ENCODE peak calls at places on chromosomes 7 and 10, in nine cellular contexts. S is body of pancreas, A is hepatocyte, E is heart right ventricle, N is HCT116, Z is HFF-Myc, Y is colonic mucosa, F is upper lobe of right lung, I is cardiac fibroblast. O is an unnamed sample.

GRCh38 chr7:106484562-106484961 is 176.4 kb downstream of the CCDC71L start:
- DNase-seq in N (no peak), F (no peak), A (peak), Z (peak), I (peak), S (peak), E (no peak), Y (no peak), O (peak)

GRCh38 chr10:79149662-79150443 is 81.1 kb downstream of the ZMIZ1 start:
- DNase-seq in F (peak), S (peak), Z (peak), E (peak), A (peak), Y (peak), I (peak), N (peak), O (peak)

GRCh38 chr7:80324032-80324431 is 187.8 kb downstream of the GNAT3 start:
- DNase-seq in I (peak), E (no peak), A (no peak), N (no peak), Y (no peak), Z (peak), S (no peak), F (no peak), O (peak)

GRCh38 chr10:8640878-8641277 is 586.4 kb downstream of the GATA3 start:
- DNase-seq in N (no peak), Z (no peak), E (no peak), F (no peak), S (no peak), A (no peak), I (no peak), Y (no peak), O (no peak)

GRCh38 chr10:122280156-122280555 is 9.1 kb downstream of the BTBD16 start:
- DNase-seq in I (no peak), N (no peak), S (no peak), F (no peak), A (no peak), E (no peak), Z (no peak), Y (no peak), O (no peak)

GRCh38 chr10:79063661-79064490 is 4.9 kb upstream of the ZMIZ1 start:
- DNase-seq in A (no peak), E (peak), F (peak), S (peak), I (no peak), Z (no peak), N (no peak), Y (peak), O (no peak)

GRCh38 chr10:191703-192518 is 56.7 kb downstream of the ZMYND11 start:
- DNase-seq in A (no peak), Z (no peak), F (no peak), I (peak), Y (no peak), N (no peak), S (peak), E (no peak), O (peak)

GRCh38 chr10:99996934-99997648 is 12.7 kb downstream of the DNMBP start:
- DNase-seq in A (no peak), N (no peak), F (no peak), Z (no peak), S (no peak), E (no peak), I (peak), Y (no peak), O (no peak)

GRCh38 chr7:49001610-49002033 is 77.3 kb downstream of the CDC14C start:
- DNase-seq in I (peak), F (no peak), Y (peak), E (no peak), A (peak), N (no peak), Z (no peak), S (peak), O (peak)

GRCh38 chr7:132742152-132742551 is 165.9 kb upstream of the PLXNA4 start:
- DNase-seq in E (peak), S (peak), A (no peak), I (peak), Z (peak), F (peak), Y (no peak), N (no peak), O (peak)

GRCh38 chr7:83301416-83301815 is 138.7 kb upstream of the PCLO start:
- DNase-seq in N (no peak), A (no peak), F (no peak), E (no peak), S (no peak), I (peak), Y (no peak), Z (no peak), O (peak)

GRCh38 chr10:64515975-64516699 is 994.9 kb downstream of the REEP3 start:
- DNase-seq in Y (no peak), F (no peak), Z (no peak), A (peak), S (no peak), I (no peak), E (no peak), N (no peak), O (no peak)

GRCh38 chr10:88991161-88991899 is 732 bp downstream of the FAS start:
- DNase-seq in F (peak), A (peak), I (peak), Z (no peak), Y (peak), E (peak), N (peak), S (peak), O (peak)

GRCh38 chr10:124026337-124026939 is 67.0 kb downstream of the CHST15 start:
- DNase-seq in N (no peak), Y (no peak), E (no peak), Z (no peak), F (no peak), A (no peak), I (no peak), S (no peak), O (no peak)

GRCh38 chr7:52838981-52839411 is 196.4 kb upstream of the POM121L12 start:
- DNase-seq in E (no peak), I (no peak), Z (no peak), Y (no peak), N (no peak), S (no peak), A (peak), F (no peak), O (no peak)

GRCh38 chr7:44893710-44894135 is 8.4 kb upstream of the PURB start:
- DNase-seq in E (no peak), N (no peak), Z (no peak), I (no peak), F (no peak), A (no peak), S (peak), Y (no peak), O (no peak)

GRCh38 chr7:117698018-117698417 is 175.2 kb downstream of the CTTNBP2 start:
- DNase-seq in Z (no peak), I (no peak), E (no peak), S (no peak), F (no peak), A (no peak), Y (no peak), N (no peak), O (no peak)

GRCh38 chr7:95636140-95636539 is 39.8 kb upstream of the PDK4 start:
- DNase-seq in Y (no peak), A (no peak), E (no peak), S (no peak), Z (no peak), F (no peak), I (no peak), N (peak), O (peak)

GRCh38 chr10:47365561-47365960 is 17.4 kb downstream of the RBP3 start:
- DNase-seq in Z (no peak), E (no peak), Y (no peak), F (no peak), N (no peak), S (no peak), I (no peak), A (no peak), O (no peak)

GRCh38 chr7:112254709-112255387 is 48.4 kb downstream of the ZNF277 start:
- DNase-seq in Y (no peak), F (no peak), I (no peak), A (no peak), N (no peak), S (no peak), E (no peak), Z (no peak), O (no peak)

GRCh38 chr7:57328457-57328856 is 121.5 kb upstream of the ZNF716 start:
- DNase-seq in N (no peak), F (peak), A (no peak), Y (no peak), I (no peak), E (peak), S (no peak), Z (no peak), O (no peak)

GRCh38 chr7:87739306-87739705 is 111.1 kb downstream of the RUNDC3B start:
- DNase-seq in I (no peak), F (no peak), E (no peak), Z (no peak), A (no peak), N (no peak), S (no peak), Y (no peak), O (no peak)

GRCh38 chr7:5595545-5596045 is 172.0 kb upstream of the TNRC18 start:
- DNase-seq in E (no peak), Y (no peak), A (peak), F (no peak), N (no peak), I (no peak), S (no peak), Z (no peak), O (peak)

GRCh38 chr7:30087371-30087770 is 47.4 kb upstream of the MTURN start:
- DNase-seq in F (no peak), E (no peak), Y (no peak), A (no peak), N (no peak), S (no peak), Z (no peak), I (no peak), O (no peak)

GRCh38 chr10:77297370-77297692 is 340.3 kb downstream of the KCNMA1 start:
- DNase-seq in N (no peak), I (peak), E (no peak), A (peak), F (no peak), Z (no peak), S (no peak), Y (no peak), O (peak)

GRCh38 chr10:90352288-90352687 is 505.6 kb downstream of the HTR7 start:
- DNase-seq in E (no peak), Z (peak), S (no peak), N (no peak), Y (no peak), F (no peak), A (peak), I (no peak), O (peak)

GRCh38 chr10:112700401-112700800 is 249.6 kb upstream of the TCF7L2 start:
- DNase-seq in F (no peak), N (no peak), A (no peak), I (no peak), E (no peak), S (no peak), Y (no peak), Z (no peak), O (no peak)

GRCh38 chr7:39754326-39755120 is 131.2 kb downstream of the RALA start:
- DNase-seq in N (no peak), E (no peak), Z (no peak), F (peak), I (peak), S (no peak), A (peak), Y (no peak), O (peak)

GRCh38 chr10:123717336-123717735 is 51.2 kb downstream of the GPR26 start:
- DNase-seq in I (no peak), F (no peak), A (no peak), Z (no peak), Y (no peak), S (no peak), N (no peak), E (no peak), O (no peak)

GRCh38 chr7:54989826-54990225 is 29.0 kb upstream of the EGFR start:
- DNase-seq in F (no peak), S (no peak), Y (no peak), I (no peak), A (no peak), N (no peak), E (no peak), Z (no peak), O (no peak)

GRCh38 chr10:113563306-113564088 is 10.6 kb downstream of the HABP2 start:
- DNase-seq in N (peak), Z (peak), Y (peak), F (peak), I (peak), S (peak), A (peak), E (peak), O (peak)

GRCh38 chr10:63664341-63664885 is 143.2 kb downstream of the REEP3 start:
- DNase-seq in N (no peak), A (no peak), F (no peak), I (no peak), E (no peak), Z (no peak), S (no peak), Y (no peak), O (no peak)

GRCh38 chr10:14468022-14468421 is 137.3 kb upstream of the FRMD4A start:
- DNase-seq in N (no peak), Y (no peak), S (no peak), Z (no peak), I (no peak), A (no peak), E (no peak), F (no peak), O (no peak)

DNA sequence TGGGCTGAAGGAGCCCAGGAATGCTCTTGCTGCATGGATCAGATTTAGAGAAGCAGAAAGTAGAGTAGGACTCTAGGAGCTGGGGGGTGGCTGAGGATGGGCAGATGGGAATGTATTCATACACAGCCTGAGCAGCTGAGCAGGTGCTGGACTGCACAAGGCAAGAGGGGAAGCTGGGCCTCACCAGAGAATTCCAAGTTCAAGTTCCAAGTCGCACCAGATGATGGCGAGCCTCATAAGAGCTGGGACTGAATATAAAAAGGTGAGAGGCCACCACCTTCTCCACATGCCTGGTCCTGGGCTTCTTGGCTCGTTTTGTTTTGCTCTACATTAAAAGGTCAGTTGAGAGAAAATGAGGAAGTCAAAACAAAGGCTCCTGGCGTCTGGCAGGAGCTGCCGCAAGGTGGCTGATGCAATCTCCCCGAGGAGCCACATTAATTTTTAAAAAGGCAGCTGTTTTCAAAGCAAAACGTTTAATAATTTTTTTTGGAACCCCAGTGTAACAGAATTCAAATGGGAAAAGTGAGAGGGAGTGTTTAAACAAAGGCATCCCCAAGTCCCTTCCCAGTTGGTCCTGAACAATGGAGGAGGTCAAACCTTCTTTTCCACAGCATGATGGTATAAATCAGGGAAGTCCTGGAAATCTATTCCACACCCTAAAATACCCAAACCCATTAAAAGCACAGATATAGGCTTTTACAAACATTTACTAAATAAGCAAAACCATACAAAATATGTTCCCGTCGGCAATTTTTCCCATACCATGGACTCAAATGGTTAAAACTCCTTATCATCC is 9.5 kb downstream of the CYREN start:
- DNase-seq in S (no peak), E (no peak), N (no peak), Y (no peak), I (no peak), A (no peak), F (no peak), Z (no peak), O (no peak)
- TF ChIP-seq CTCF in S (no peak), E (no peak), N (no peak), Y (no peak), I (peak), A (no peak), F (no peak), Z (no peak), O (no peak)

GRCh38 chr7:149355390-149356048 is 93.5 kb downstream of the ZNF783 start:
- DNase-seq in E (no peak), I (no peak), A (no peak), Z (no peak), F (no peak), N (peak), Y (no peak), S (no peak), O (peak)
- H3K4me3 ChIP-seq in E (no peak), I (no peak), A (no peak), Z (no peak), F (no peak), N (no peak), Y (no peak), S (no peak), O (no peak)

DNA sequence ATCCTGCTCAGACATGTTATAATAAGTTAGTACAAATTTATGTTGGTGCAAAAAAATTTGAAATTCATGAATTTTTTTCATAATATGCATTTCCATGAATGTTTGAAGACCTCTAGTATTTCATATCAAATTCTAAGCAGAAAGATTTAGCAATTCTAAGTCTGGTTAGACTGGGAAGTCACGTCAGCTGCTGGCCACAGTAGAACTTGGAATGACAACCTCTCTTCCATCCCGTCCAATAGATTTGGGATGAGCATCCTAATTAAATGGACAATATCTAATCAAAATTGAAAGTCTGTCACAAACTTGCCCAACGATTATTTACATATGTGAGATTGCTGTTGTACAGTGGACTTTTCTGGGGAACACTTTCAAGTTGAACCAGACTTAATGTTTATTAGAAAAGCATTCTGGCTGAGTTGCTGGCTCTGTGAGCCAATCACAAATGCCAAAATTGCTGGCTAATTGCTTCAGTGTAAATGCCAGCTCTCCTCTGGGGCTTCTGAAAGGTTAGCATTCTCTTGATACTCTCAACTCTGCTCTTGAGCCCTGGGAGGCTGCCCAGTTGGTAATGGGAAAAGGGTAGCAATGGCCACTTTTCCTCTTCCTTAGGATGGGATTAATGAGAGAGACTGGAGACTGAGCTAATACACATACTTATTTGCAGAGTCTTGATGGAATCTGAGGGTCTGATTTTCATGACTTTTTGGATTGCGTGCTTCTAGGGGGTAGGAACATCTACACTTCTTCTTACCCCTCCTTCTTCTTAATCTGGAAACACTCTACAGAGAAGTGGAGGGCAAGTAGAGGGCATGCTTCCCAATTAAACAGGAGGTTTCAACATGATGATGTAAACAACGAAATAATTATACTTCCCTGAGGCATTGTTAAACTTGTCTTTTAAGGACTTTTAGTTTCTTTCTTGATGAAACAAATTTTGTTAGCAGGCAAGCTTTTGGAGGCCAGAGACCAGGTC is 253.5 kb downstream of the BAMBI start:
- DNase-seq in F (no peak), S (no peak), A (no peak), N (no peak), Y (no peak), I (no peak), Z (no peak), E (no peak), O (no peak)
- TF ChIP-seq CTCF in F (no peak), S (no peak), A (no peak), N (no peak), Y (no peak), I (no peak), Z (no peak), E (no peak), O (no peak)

GRCh38 chr7:151754688-151755130 is 122.2 kb downstream of the PRKAG2 start:
- DNase-seq in Y (no peak), I (no peak), N (no peak), A (no peak), E (no peak), Z (no peak), S (no peak), F (no peak), O (no peak)

GRCh38 chr7:151754142-151754590 is 122.7 kb downstream of the PRKAG2 start:
- DNase-seq in A (peak), S (peak), Y (peak), F (peak), N (peak), Z (peak), E (peak), I (peak), O (peak)

GRCh38 chr7:151756866-151757265 is 120.0 kb downstream of the PRKAG2 start:
- DNase-seq in S (no peak), Y (no peak), A (no peak), E (no peak), N (no peak), F (no peak), Z (no peak), I (no peak), O (no peak)

GRCh38 chr7:151756076-151756731 is 120.7 kb downstream of the PRKAG2 start:
- DNase-seq in N (peak), E (no peak), Y (no peak), F (no peak), Z (peak), A (no peak), I (peak), S (peak), O (peak)

DNA sequence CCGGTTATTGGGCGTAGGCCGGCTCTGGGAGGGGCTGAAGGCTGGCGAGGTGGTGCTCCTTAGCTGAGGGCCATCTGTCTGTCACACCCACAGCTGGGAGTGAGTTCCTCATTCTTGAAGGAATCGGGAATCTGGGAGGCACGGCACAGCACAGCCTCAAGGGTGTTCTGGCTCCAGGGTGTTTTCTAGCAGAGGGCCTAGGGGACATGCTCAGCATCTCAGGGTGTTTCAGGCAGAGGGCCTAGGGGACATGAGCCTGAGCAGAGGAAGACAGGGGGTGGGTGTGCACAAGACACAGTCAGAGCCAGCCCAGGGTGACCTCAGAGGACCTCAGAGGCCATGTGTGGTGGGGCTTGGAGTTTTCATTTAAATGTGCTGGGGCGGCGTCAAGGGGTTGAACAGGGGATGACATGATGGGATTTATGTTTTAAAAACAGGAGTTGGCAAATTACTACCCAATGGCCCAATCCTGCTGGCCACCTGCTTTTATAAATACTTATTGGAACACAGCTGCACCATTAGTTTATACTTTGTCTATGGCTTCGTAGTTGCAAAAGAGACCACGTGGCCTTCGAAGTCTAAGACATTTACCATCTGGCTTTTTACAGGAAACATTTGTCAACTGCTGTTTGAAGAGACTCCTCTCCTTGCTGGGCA is 121.7 kb downstream of the PRKAG2 start:
- DNase-seq in S (peak), Y (peak), A (no peak), E (no peak), I (peak), Z (peak), N (no peak), F (no peak), O (no peak)
- H3K4me3 ChIP-seq in S (no peak), Y (no peak), A (no peak), E (no peak), I (no peak), Z (no peak), N (no peak), F (no peak), O (no peak)

O was measured in epithelial cell of esophagus.